ENCODE peak calls at places on chromosomes 1 and 21, in ten cellular contexts. I is Calu3, A is fibroblast of the aortic adventitia, S is cardiac muscle cell, C is bronchial epithelial cell, K is skeletal muscle cell, G is GM12891, D is DMS153, B is hippocampal formation, N is naive B cell. Z is an unnamed sample.

GRCh38 chr1:45518910-45519309 is 2.8 kb downstream of the PRDX1 start:
- DNase-seq in B (peak; percentile 47), D (no peak), I (no peak), N (no peak), C (no peak), A (no peak), K (no peak), S (peak; percentile 42), G (no peak), Z (no peak)

GRCh38 chr1:172356620-172357019 is 63.9 kb upstream of the C1orf105 start:
- DNase-seq in B (no peak), A (peak; percentile 89), K (peak; percentile 85), G (no peak), I (no peak), C (peak; percentile 77), N (no peak), D (no peak), S (peak; percentile 87), Z (no peak)

GRCh38 chr1:189429610-189430009 is 1048.1 kb downstream of the BRINP3 start:
- DNase-seq in K (no peak), S (peak; percentile 66), C (peak; percentile 26), I (peak; percentile 54), A (peak; percentile 58), N (no peak), B (no peak), G (peak; percentile 1), D (peak; percentile 52), Z (no peak)

GRCh38 chr1:117633936-117634335 is 28.1 kb downstream of the TENT5C start:
- DNase-seq in B (no peak), I (no peak), K (no peak), D (no peak), S (no peak), A (no peak), N (no peak), C (no peak), G (no peak), Z (no peak)

GRCh38 chr1:202632241-202632640 is 78.0 kb downstream of the SYT2 start:
- DNase-seq in D (no peak), A (no peak), I (no peak), K (no peak), S (no peak), N (no peak), G (no peak), B (no peak), C (no peak), Z (no peak)

GRCh38 chr21:35438643-35439404 is 389.7 kb upstream of the RUNX1 start:
- DNase-seq in C (peak; percentile 60), K (no peak), A (peak; percentile 19), I (peak; percentile 59), S (peak; percentile 39), D (peak; percentile 10), N (peak; percentile 61), G (no peak), B (no peak), Z (no peak)

GRCh38 chr1:152479792-152480595 is 30.6 kb upstream of the LCE5A start:
- DNase-seq in S (peak; percentile 29), D (no peak), C (no peak), N (no peak), A (peak; percentile 37), K (no peak), B (no peak), I (peak; percentile 87), G (no peak), Z (no peak)

GRCh38 chr1:90924982-90925381 is 96.9 kb downstream of the ZNF644 start:
- DNase-seq in C (no peak), A (no peak), B (no peak), D (no peak), N (no peak), K (no peak), G (no peak), S (peak; percentile 3), I (no peak), Z (peak; percentile 48)

GRCh38 chr21:36713746-36714145 is 14.8 kb downstream of the SIM2 start:
- DNase-seq in N (no peak), K (no peak), B (no peak), G (no peak), D (no peak), S (no peak), A (no peak), I (no peak), C (no peak), Z (peak; percentile 12)

GRCh38 chr21:28439246-28439645 is 553.4 kb downstream of the LTN1 start:
- DNase-seq in S (no peak), A (peak; percentile 54), N (no peak), I (no peak), C (no peak), B (no peak), G (no peak), D (no peak), K (no peak), Z (no peak)

GRCh38 chr1:184101116-184101515 is 49.6 kb downstream of the TSEN15 start:
- DNase-seq in B (no peak), K (no peak), G (no peak), N (no peak), A (peak; percentile 3), D (no peak), C (no peak), S (no peak), I (no peak), Z (no peak)

GRCh38 chr1:85314726-85315125 is 38.3 kb upstream of the BCL10 start:
- DNase-seq in A (peak; percentile 56), S (no peak), I (no peak), B (no peak), G (no peak), D (no peak), N (no peak), C (no peak), K (no peak), Z (peak; percentile 77)

GRCh38 chr1:153790282-153790995 is 15.2 kb downstream of the SLC27A3 start:
- DNase-seq in K (peak; percentile 43), D (peak; percentile 76), N (no peak), C (no peak), B (peak; percentile 89), G (no peak), I (no peak), A (peak; percentile 94), S (peak; percentile 93), Z (no peak)

GRCh38 chr1:167515461-167515860 is 2.9 kb downstream of the CD247 start:
- DNase-seq in A (no peak), G (no peak), C (no peak), D (no peak), S (no peak), N (no peak), K (no peak), I (no peak), B (no peak), Z (no peak)

GRCh38 chr1:179089827-179090482 is 8.1 kb downstream of the TOR3A start:
- DNase-seq in S (no peak), A (no peak), G (no peak), N (no peak), D (no peak), C (no peak), B (no peak), I (no peak), K (no peak), Z (no peak)

GRCh38 chr1:90911353-90911752 is 110.5 kb downstream of the ZNF644 start:
- DNase-seq in S (no peak), K (no peak), C (no peak), A (no peak), N (no peak), G (no peak), B (no peak), D (no peak), I (no peak), Z (no peak)

GRCh38 chr1:98086796-98087195 is 166.0 kb upstream of the DPYD start:
- DNase-seq in D (no peak), I (peak; percentile 17), B (no peak), K (peak; percentile 95), A (peak; percentile 98), S (peak; percentile 97), N (no peak), G (no peak), C (peak; percentile 98), Z (peak; percentile 78)

GRCh38 chr1:19456915-19457554 is 28.3 kb downstream of the CAPZB start:
- DNase-seq in S (peak; percentile 73), N (no peak), I (no peak), D (no peak), G (no peak), A (peak; percentile 82), C (no peak), K (no peak), B (no peak), Z (no peak)

GRCh38 chr1:148318123-148318899 is 164.8 kb downstream of the PPIAL4G start:
- DNase-seq in C (no peak), I (no peak), A (no peak), K (no peak), N (peak; percentile 70), G (peak; percentile 52), B (no peak), D (no peak), S (peak; percentile 64), Z (no peak)

GRCh38 chr21:35619184-35619583 is 441.1 kb downstream of the SETD4 start:
- DNase-seq in I (no peak), G (no peak), S (peak; percentile 47), N (no peak), A (peak; percentile 68), D (no peak), K (peak; percentile 63), C (peak; percentile 96), B (no peak), Z (no peak)

GRCh38 chr1:107972781-107973180 is 7.8 kb upstream of the VAV3 start:
- DNase-seq in S (no peak), I (no peak), C (no peak), A (no peak), G (no peak), B (no peak), D (no peak), N (no peak), K (no peak), Z (no peak)

GRCh38 chr1:161364332-161364731 is 3.3 kb downstream of the CFAP126 start:
- DNase-seq in A (no peak), S (no peak), D (no peak), C (no peak), I (no peak), N (no peak), K (no peak), G (no peak), B (no peak), Z (no peak)

GRCh38 chr1:239947789-239948188 is 143.9 kb upstream of the FMN2 start:
- DNase-seq in D (no peak), I (no peak), B (no peak), S (no peak), C (peak; percentile 3), A (no peak), G (no peak), N (no peak), K (no peak), Z (no peak)

GRCh38 chr1:27601771-27602509 is 2.0 kb downstream of the AHDC1 start:
- DNase-seq in N (no peak), B (peak; percentile 29), D (no peak), S (no peak), I (peak; percentile 33), C (no peak), G (no peak), K (no peak), A (no peak), Z (no peak)

GRCh38 chr1:59214764-59215208 is 82.1 kb upstream of the FGGY start:
- DNase-seq in K (no peak), N (no peak), A (no peak), G (no peak), B (no peak), S (no peak), C (no peak), I (peak; percentile 54), D (peak; percentile 80), Z (no peak)

GRCh38 chr1:64969305-64970066 is 3.1 kb upstream of the JAK1 start:
- DNase-seq in K (no peak), G (no peak), A (peak; percentile 37), I (no peak), C (no peak), D (no peak), S (peak; percentile 29), B (no peak), N (no peak), Z (no peak)

GRCh38 chr21:43956667-43957030 is 55.5 kb upstream of the TRAPPC10 start:
- DNase-seq in A (no peak), G (no peak), I (no peak), D (no peak), K (no peak), C (no peak), B (no peak), N (no peak), S (peak; percentile 36), Z (no peak)

GRCh38 chr1:226827968-226828513 is 42.4 kb upstream of the PSEN2 start:
- DNase-seq in D (peak; percentile 92), G (peak; percentile 92), B (peak; percentile 89), N (peak; percentile 85), S (peak; percentile 98), C (peak; percentile 73), K (peak; percentile 71), A (peak; percentile 97), I (peak; percentile 98), Z (peak; percentile 66)

Z was measured in retinal pigment epithelial cell.